ENCODE peak calls at places on chromosomes 2 and 18, in six cellular contexts. Q is WTC11, T is A549, X is HepG2, Y is K562, U is H1. I is an unnamed sample.

GRCh38 chr2:1136071-1136470 is 185.4 kb downstream of the SNTG2 start:
- DNase-seq in Q (no peak), T (no peak), X (no peak), Y (no peak), U (no peak), I (no peak)

GRCh38 chr2:106581755-106582430 is 94.7 kb downstream of the CD8B2 start:
- DNase-seq in Q (peak; percentile 51), T (peak; percentile 73), X (peak; percentile 51), Y (peak; percentile 21), U (no peak), I (no peak)

GRCh38 chr2:106117347-106117746 is 76.8 kb downstream of the UXS1 start:
- DNase-seq in Q (no peak), T (no peak), X (no peak), Y (no peak), U (no peak), I (no peak)

GRCh38 chr2:69125816-69126215 is 112.8 kb downstream of the ANTXR1 start:
- DNase-seq in Q (no peak), T (no peak), X (no peak), Y (no peak), U (no peak), I (peak; percentile 31)

GRCh38 chr2:31429759-31430438 is 15.4 kb upstream of the XDH start:
- DNase-seq in Q (no peak), T (peak; percentile 41), X (no peak), Y (no peak), U (no peak), I (no peak)

GRCh38 chr2:43041661-43042360 is 184.6 kb downstream of the ZFP36L2 start:
- DNase-seq in Q (peak; percentile 50), T (peak; percentile 80), X (peak; percentile 46), Y (peak; percentile 89), U (peak; percentile 77), I (peak; percentile 98)

GRCh38 chr18:75344161-75344560 is 83.3 kb downstream of the SMIM21 start:
- DNase-seq in Q (peak; percentile 40), T (no peak), X (no peak), Y (no peak), U (no peak), I (no peak)

GRCh38 chr2:167048829-167049228 is 160.5 kb downstream of the XIRP2 start:
- DNase-seq in Q (no peak), T (no peak), X (no peak), Y (no peak), U (no peak), I (no peak)

GRCh38 chr2:234290671-234291070 is 206.2 kb downstream of the ARL4C start:
- DNase-seq in Q (no peak), T (no peak), X (no peak), Y (no peak), U (no peak), I (peak; percentile 20)

GRCh38 chr2:179470102-179470501 is 205.5 kb upstream of the SESTD1 start:
- DNase-seq in Q (no peak), T (no peak), X (no peak), Y (no peak), U (no peak), I (no peak)

GRCh38 chr2:85799215-85799956 is 45.6 kb downstream of the ATOH8 start:
- DNase-seq in Q (no peak), T (peak; percentile 59), X (peak; percentile 64), Y (no peak), U (no peak), I (no peak)

GRCh38 chr18:73446502-73446901 is 578.7 kb upstream of the NETO1 start:
- DNase-seq in Q (no peak), T (no peak), X (no peak), Y (no peak), U (no peak), I (no peak)

GRCh38 chr2:241356871-241357260 is 781 bp downstream of the FARP2 start:
- DNase-seq in Q (no peak), T (no peak), X (no peak), Y (no peak), U (no peak), I (no peak)

GRCh38 chr2:196066794-196067382 is 1.7 kb downstream of the DNAH7 start:
- DNase-seq in Q (no peak), T (peak; percentile 42), X (no peak), Y (peak; percentile 36), U (no peak), I (peak; percentile 53)

GRCh38 chr2:64112016-64112415 is 32.2 kb downstream of the PELI1 start:
- DNase-seq in Q (no peak), T (no peak), X (no peak), Y (no peak), U (no peak), I (no peak)

GRCh38 chr18:47283476-47283875 is 32.0 kb upstream of the SKOR2 start:
- DNase-seq in Q (no peak), T (peak; percentile 38), X (peak; percentile 39), Y (peak; percentile 22), U (no peak), I (peak; percentile 27)

GRCh38 chr18:24734058-24734457 is 273.6 kb downstream of the HRH4 start:
- DNase-seq in Q (peak; percentile 36), T (peak; percentile 17), X (peak; percentile 16), Y (no peak), U (no peak), I (no peak)

GRCh38 chr2:179751184-179751809 is 110.1 kb downstream of the ZNF385B start:
- DNase-seq in Q (no peak), T (peak; percentile 27), X (peak; percentile 27), Y (peak; percentile 44), U (no peak), I (peak; percentile 42)

GRCh38 chr2:232111551-232111950 is 150.0 kb downstream of the DIS3L2 start:
- DNase-seq in Q (no peak), T (no peak), X (no peak), Y (no peak), U (no peak), I (no peak)

GRCh38 chr2:232113821-232114220 is 152.3 kb downstream of the DIS3L2 start:
- DNase-seq in Q (no peak), T (no peak), X (no peak), Y (no peak), U (no peak), I (no peak)

GRCh38 chr2:232120911-232121310 is 159.4 kb downstream of the DIS3L2 start:
- DNase-seq in Q (no peak), T (no peak), X (no peak), Y (no peak), U (no peak), I (peak; percentile 37)

GRCh38 chr2:232116839-232117238 is 155.3 kb downstream of the DIS3L2 start:
- DNase-seq in Q (no peak), T (no peak), X (no peak), Y (no peak), U (no peak), I (no peak)

DNA sequence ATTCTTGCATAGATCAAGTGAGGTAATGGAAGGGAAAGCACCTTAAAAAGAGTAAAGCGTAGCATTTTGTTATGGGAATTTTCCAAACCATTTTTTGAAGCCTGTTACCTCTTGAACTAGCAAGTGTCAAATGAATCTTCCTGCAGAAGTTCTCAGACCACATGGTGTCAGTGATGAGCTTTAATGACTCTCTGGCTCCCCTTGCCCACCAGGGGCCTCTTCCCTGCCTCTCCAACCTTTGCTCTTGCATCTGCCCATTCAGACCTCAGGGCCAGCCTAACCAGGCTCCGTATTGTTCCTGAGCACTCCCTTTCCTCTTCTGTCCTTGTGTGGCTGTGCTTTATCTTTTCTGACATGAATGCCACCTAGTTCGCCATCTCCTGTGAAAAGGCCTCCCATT is 155.9 kb downstream of the DIS3L2 start:
- DNase-seq in Q (peak; percentile 19), T (peak; percentile 7), X (peak; percentile 72), Y (no peak), U (peak; percentile 17), I (no peak)
- TF ChIP-seq JUN in Q (no peak), T (no peak), X (no peak), Y (no peak), U (no peak), I (no peak)

GRCh38 chr2:152715112-152715511 is 2.1 kb downstream of the PRPF40A start:
- DNase-seq in Q (no peak), T (no peak), X (no peak), Y (no peak), U (no peak), I (no peak)

GRCh38 chr2:152715854-152716428 is 1.3 kb downstream of the PRPF40A start:
- DNase-seq in Q (peak; percentile 56), T (peak; percentile 80), X (peak; percentile 84), Y (peak; percentile 62), U (peak; percentile 17), I (peak; percentile 25)

GRCh38 chr2:152706477-152707020 is 10.7 kb downstream of the PRPF40A start:
- DNase-seq in Q (no peak), T (no peak), X (no peak), Y (no peak), U (no peak), I (no peak)

DNA sequence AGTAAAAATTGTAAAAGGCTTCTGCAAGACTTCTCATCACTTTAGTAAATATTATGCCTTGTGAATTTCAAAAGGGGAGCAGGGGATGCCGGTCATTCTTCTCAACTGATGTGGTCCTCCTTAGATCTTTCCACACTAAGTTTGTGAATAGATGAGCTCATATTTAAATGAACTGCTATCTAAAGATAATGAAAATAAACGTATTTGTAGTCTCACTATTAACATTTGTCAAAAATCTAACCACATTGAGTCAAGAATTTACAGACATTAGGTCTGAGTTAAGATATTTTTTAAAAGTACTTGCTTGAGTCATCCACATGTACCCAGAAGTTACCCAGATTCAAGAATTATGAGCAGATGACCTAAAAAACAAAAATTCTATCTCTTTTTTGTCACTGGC is 6.5 kb downstream of the PRPF40A start:
- DNase-seq in Q (no peak), T (no peak), X (no peak), Y (no peak), U (no peak), I (no peak)
- TF ChIP-seq JUN in Q (no peak), T (no peak), X (no peak), Y (no peak), U (no peak), I (no peak)

GRCh38 chr2:28049416-28049815 is 158.9 kb downstream of the BABAM2 start:
- DNase-seq in Q (no peak), T (no peak), X (no peak), Y (no peak), U (no peak), I (no peak)

GRCh38 chr2:28048341-28048740 is 157.8 kb downstream of the BABAM2 start:
- DNase-seq in Q (no peak), T (no peak), X (no peak), Y (no peak), U (no peak), I (no peak)

GRCh38 chr2:28054916-28055315 is 164.4 kb downstream of the BABAM2 start:
- DNase-seq in Q (no peak), T (no peak), X (no peak), Y (no peak), U (no peak), I (peak; percentile 20)

GRCh38 chr2:28055325-28055970 is 164.9 kb downstream of the BABAM2 start:
- DNase-seq in Q (no peak), T (no peak), X (no peak), Y (no peak), U (no peak), I (peak; percentile 47)

GRCh38 chr2:28052691-28053090 is 162.2 kb downstream of the BABAM2 start:
- DNase-seq in Q (no peak), T (no peak), X (no peak), Y (no peak), U (no peak), I (peak; percentile 51)
- TF ChIP-seq JUN in Q (no peak), T (no peak), X (no peak), Y (no peak), U (no peak), I (no peak)

GRCh38 chr2:147110962-147111361 is 733.9 kb upstream of the ACVR2A start:
- DNase-seq in Q (no peak), T (no peak), X (no peak), Y (no peak), U (no peak), I (no peak)

GRCh38 chr2:147110317-147110716 is 734.5 kb upstream of the ACVR2A start:
- DNase-seq in Q (no peak), T (no peak), X (no peak), Y (no peak), U (no peak), I (no peak)

GRCh38 chr2:147108553-147108952 is 736.3 kb upstream of the ACVR2A start:
- DNase-seq in Q (no peak), T (no peak), X (no peak), Y (no peak), U (no peak), I (no peak)
- TF ChIP-seq JUN in Q (no peak), T (no peak), X (no peak), Y (no peak), U (no peak), I (no peak)

I was measured in endothelial cell of umbilical vein.